ENCODE peak calls at places on chromosomes 6 and 20, in four cellular contexts. O is heart left ventricle, D is H54, K is NB4. F is an unnamed sample.

GRCh38 chr6:155077331-155077730 is 82.2 kb downstream of the TIAM2 start:
- DNase-seq in K (no peak), D (no peak), O (no peak), F (no peak)

GRCh38 chr6:35091353-35092083 is 49.6 kb downstream of the TCP11 start:
- DNase-seq in O (no peak), K (no peak), D (no peak), F (no peak)

GRCh38 chr6:82704048-82704447 is 340.4 kb downstream of the TPBG start:
- DNase-seq in D (no peak), K (no peak), O (no peak), F (no peak)

GRCh38 chr6:9398794-9399373 is 963.5 kb upstream of the SLC35B3 start:
- DNase-seq in K (no peak), O (peak), D (no peak), F (no peak)

GRCh38 chr6:166112580-166112979 is 55.1 kb downstream of the TBXT start:
- DNase-seq in K (peak), D (peak), O (no peak), F (no peak)

GRCh38 chr6:34096193-34096592 is 49.7 kb downstream of the GRM4 start:
- DNase-seq in K (no peak), O (no peak), D (no peak), F (no peak)

GRCh38 chr6:31898200-31899011 is 908 bp upstream of the EHMT2 start:
- DNase-seq in O (no peak), D (peak), K (peak), F (peak)

GRCh38 chr6:73308712-73309533 is 45.2 kb downstream of the DPPA5 start:
- DNase-seq in K (no peak), O (no peak), D (peak), F (no peak)

GRCh38 chr6:142907017-142907470 is 37.9 kb downstream of the HIVEP2 start:
- DNase-seq in O (no peak), D (no peak), K (no peak), F (no peak)

GRCh38 chr6:149094156-149094555 is 223.4 kb upstream of the TAB2 start:
- DNase-seq in D (no peak), O (no peak), K (no peak), F (no peak)

GRCh38 chr20:37336369-37337207 is 9.4 kb upstream of the SRC start:
- DNase-seq in K (peak), D (no peak), O (peak), F (no peak)

GRCh38 chr6:110513001-110513400 is 36.6 kb upstream of the SLC22A16 start:
- DNase-seq in K (no peak), D (no peak), O (no peak), F (no peak)

GRCh38 chr6:140867336-140867735 is 1265.4 kb upstream of the GJE1 start:
- DNase-seq in D (no peak), K (peak), O (no peak), F (no peak)

GRCh38 chr6:26017567-26017966 is 55.0 kb downstream of the TRIM38 start:
- DNase-seq in D (no peak), O (peak), K (peak), F (peak)

GRCh38 chr6:168050861-168051586 is 28.0 kb downstream of the FRMD1 start:
- DNase-seq in D (no peak), O (no peak), K (no peak), F (no peak)

GRCh38 chr20:23433628-23434027 is 5.9 kb upstream of the CSTL1 start:
- DNase-seq in K (no peak), O (no peak), D (no peak), F (no peak)

GRCh38 chr6:153003294-153003645 is 761 bp upstream of the MTRF1L start:
- DNase-seq in K (no peak), O (no peak), D (no peak), F (no peak)

GRCh38 chr20:9025643-9026042 is 43.2 kb upstream of the PLCB4 start:
- DNase-seq in D (no peak), K (no peak), O (no peak), F (no peak)

GRCh38 chr6:149963212-149963461 is 606 bp upstream of the ULBP1 start:
- DNase-seq in D (peak), O (no peak), K (no peak), F (peak)

GRCh38 chr20:48723308-48724264 is 104.2 kb downstream of the PREX1 start:
- DNase-seq in O (no peak), K (peak), D (no peak), F (peak)

GRCh38 chr20:32052090-32052791 is at the start of gene HCK:
- DNase-seq in D (no peak), K (peak), O (peak), F (no peak)

GRCh38 chr20:32053648-32054047 is 1.6 kb downstream of the HCK start:
- DNase-seq in K (no peak), O (no peak), D (no peak), F (no peak)

GRCh38 chr20:32050851-32051556 is 1.0 kb upstream of the HCK start:
- DNase-seq in K (peak), D (no peak), O (peak), F (no peak)

GRCh38 chr20:32051720-32052089 is 337 bp upstream of the HCK start:
- DNase-seq in D (no peak), O (no peak), K (no peak), F (no peak)

GRCh38 chr20:32052792-32053362 is 835 bp downstream of the HCK start:
- DNase-seq in K (peak), O (peak), D (no peak), F (no peak)
- TF ChIP-seq POLR2A in K (no peak), O (no peak), D (no peak), F (no peak)

GRCh38 chr6:41462980-41463930 is 82.9 kb upstream of the FOXP4 start:
- DNase-seq in O (peak), D (no peak), K (peak), F (peak)
- TF ChIP-seq POLR2A in O (no peak), D (no peak), K (no peak), F (no peak)

GRCh38 chr20:34525709-34526416 is 9.6 kb downstream of the DYNLRB1 start:
- DNase-seq in D (peak), O (peak), K (peak), F (no peak)
- TF ChIP-seq POLR2A in D (no peak), O (peak), K (no peak), F (no peak)

GRCh38 chr20:3786665-3787639 is at the start of gene CENPB:
- DNase-seq in K (peak), D (peak), O (peak), F (peak)
- TF ChIP-seq POLR2A in K (peak), D (peak), O (no peak), F (no peak)